ENCODE peak calls at places on chromosome 17, in ten cellular contexts. W is mucosa of descending colon, Q is WERI-Rb-1, F is psoas muscle, L is mesothelial cell of epicardium, K is heart left ventricle, G is osteocyte, A is A549, C is GM23338, H is nephron progenitor cell. I is an unnamed sample.
A peak's percentile ranks its signal among the peaks of the same experiment; 100 is the strongest.

GRCh38 chr17:69757794-69758430 is 317.1 kb upstream of the KCNJ16 start:
- DNase-seq in W (no peak), Q (no peak), F (no peak), L (no peak), K (no peak), G (no peak), A (no peak), C (no peak), H (no peak), I (peak; percentile 48)

GRCh38 chr17:31917065-31917529 is 15.6 kb upstream of the UTP6 start:
- DNase-seq in W (no peak), Q (no peak), F (no peak), L (no peak), K (no peak), G (peak; percentile 81), A (no peak), C (peak; percentile 54), H (no peak), I (no peak)

GRCh38 chr17:20009302-20010098 is at the start of gene SPECC1:
- DNase-seq in W (peak; percentile 81), Q (peak; percentile 87), F (peak; percentile 89), L (peak; percentile 74), K (peak; percentile 93), G (peak; percentile 95), A (peak; percentile 48), C (peak; percentile 55), H (peak; percentile 93), I (peak; percentile 68)

GRCh38 chr17:1059131-1059795 is 62.3 kb downstream of the TIMM22 start:
- DNase-seq in W (no peak), Q (no peak), F (peak; percentile 40), L (no peak), K (peak; percentile 23), G (no peak), A (no peak), C (no peak), H (no peak), I (peak; percentile 39)

GRCh38 chr17:353213-353837 is 718 bp upstream of the RPH3AL start:
- DNase-seq in W (peak; percentile 38), Q (no peak), F (no peak), L (no peak), K (no peak), G (no peak), A (peak; percentile 32), C (no peak), H (no peak), I (no peak)

GRCh38 chr17:5877948-5878347 is 192.2 kb upstream of the WSCD1 start:
- DNase-seq in W (no peak), Q (no peak), F (peak; percentile 82), L (no peak), K (no peak), G (no peak), A (no peak), C (no peak), H (no peak), I (no peak)

GRCh38 chr17:78294776-78295175 is 63.3 kb downstream of the TMEM235 start:
- DNase-seq in W (no peak), Q (no peak), F (no peak), L (no peak), K (no peak), G (no peak), A (no peak), C (no peak), H (no peak), I (no peak)

GRCh38 chr17:49063652-49064051 is 66.5 kb downstream of the IGF2BP1 start:
- DNase-seq in W (peak; percentile 44), Q (no peak), F (no peak), L (no peak), K (no peak), G (no peak), A (no peak), C (no peak), H (no peak), I (no peak)

GRCh38 chr17:29131814-29132682 is 48.1 kb downstream of the MYO18A start:
- DNase-seq in W (no peak), Q (no peak), F (no peak), L (no peak), K (no peak), G (no peak), A (no peak), C (no peak), H (no peak), I (no peak)

GRCh38 chr17:77802333-77802615 is 156.2 kb upstream of the TNRC6C start:
- DNase-seq in W (no peak), Q (no peak), F (no peak), L (no peak), K (no peak), G (no peak), A (no peak), C (no peak), H (no peak), I (peak; percentile 4)

GRCh38 chr17:79803997-79804855 is 7.3 kb upstream of the CBX8 start:
- DNase-seq in W (no peak), Q (no peak), F (no peak), L (no peak), K (no peak), G (peak; percentile 84), A (no peak), C (peak; percentile 86), H (peak; percentile 63), I (peak; percentile 71)

GRCh38 chr17:15651583-15652110 is 32.1 kb upstream of the FBXW10B start:
- DNase-seq in W (peak; percentile 97), Q (peak; percentile 25), F (peak; percentile 98), L (peak; percentile 70), K (peak; percentile 96), G (peak; percentile 94), A (peak; percentile 96), C (peak; percentile 67), H (peak; percentile 35), I (peak; percentile 96)

GRCh38 chr17:77847211-77848085 is 111.1 kb upstream of the TNRC6C start:
- DNase-seq in W (no peak), Q (no peak), F (peak; percentile 49), L (no peak), K (no peak), G (no peak), A (no peak), C (no peak), H (no peak), I (no peak)

GRCh38 chr17:7820231-7820630 is 13.8 kb upstream of the KDM6B start:
- DNase-seq in W (no peak), Q (no peak), F (no peak), L (no peak), K (no peak), G (no peak), A (no peak), C (no peak), H (no peak), I (no peak)

GRCh38 chr17:14346801-14347200 is 45.9 kb downstream of the HS3ST3B1 start:
- DNase-seq in W (no peak), Q (no peak), F (no peak), L (no peak), K (no peak), G (no peak), A (no peak), C (no peak), H (no peak), I (no peak)

GRCh38 chr17:79623786-79624657 is 13.2 kb upstream of the RBFOX3 start:
- DNase-seq in W (no peak), Q (peak; percentile 6), F (peak; percentile 21), L (peak; percentile 10), K (peak; percentile 56), G (peak; percentile 65), A (no peak), C (no peak), H (no peak), I (peak; percentile 21)

GRCh38 chr17:56976941-56977570 is 875 bp upstream of the SCPEP1 start:
- DNase-seq in W (no peak), Q (no peak), F (no peak), L (no peak), K (no peak), G (peak; percentile 60), A (no peak), C (no peak), H (no peak), I (no peak)

GRCh38 chr17:42798383-42799380 is at the start of the genes CNTD1 and COA3:
- DNase-seq in W (peak; percentile 91), Q (peak; percentile 97), F (peak; percentile 94), L (peak; percentile 58), K (peak; percentile 93), G (peak; percentile 94), A (peak; percentile 96), C (peak; percentile 96), H (peak; percentile 89), I (peak; percentile 71)
- TF ChIP-seq CTCF in W (no peak), Q (no peak), F (no peak), L (no peak), K (no peak), G (no peak), A (no peak), C (no peak), H (no peak), I (no peak)

GRCh38 chr17:74748529-74749261 is at the start of gene NHERF1:
- DNase-seq in W (peak; percentile 95), Q (peak; percentile 96), F (peak; percentile 96), L (peak; percentile 88), K (peak; percentile 97), G (peak; percentile 99), A (peak; percentile 59), C (peak; percentile 95), H (peak; percentile 98), I (no peak)
- TF ChIP-seq CTCF in W (no peak), Q (peak; percentile 74), F (no peak), L (peak; percentile 26), K (no peak), G (peak; percentile 14), A (no peak), C (no peak), H (peak; percentile 8), I (no peak)

GRCh38 chr17:37671028-37671812 is 28.0 kb upstream of the DDX52 start:
- DNase-seq in W (peak; percentile 64), Q (no peak), F (no peak), L (no peak), K (no peak), G (no peak), A (no peak), C (no peak), H (no peak), I (no peak)
- TF ChIP-seq CTCF in W (no peak), Q (no peak), F (no peak), L (no peak), K (no peak), G (no peak), A (no peak), C (no peak), H (no peak), I (no peak)

GRCh38 chr17:3732171-3732570 is 8.5 kb downstream of the HASPIN start:
- DNase-seq in W (peak; percentile 25), Q (peak; percentile 22), F (no peak), L (no peak), K (no peak), G (no peak), A (no peak), C (no peak), H (no peak), I (no peak)
- TF ChIP-seq CTCF in W (no peak), Q (peak; percentile 28), F (no peak), L (no peak), K (no peak), G (no peak), A (no peak), C (no peak), H (no peak), I (no peak)

DNA sequence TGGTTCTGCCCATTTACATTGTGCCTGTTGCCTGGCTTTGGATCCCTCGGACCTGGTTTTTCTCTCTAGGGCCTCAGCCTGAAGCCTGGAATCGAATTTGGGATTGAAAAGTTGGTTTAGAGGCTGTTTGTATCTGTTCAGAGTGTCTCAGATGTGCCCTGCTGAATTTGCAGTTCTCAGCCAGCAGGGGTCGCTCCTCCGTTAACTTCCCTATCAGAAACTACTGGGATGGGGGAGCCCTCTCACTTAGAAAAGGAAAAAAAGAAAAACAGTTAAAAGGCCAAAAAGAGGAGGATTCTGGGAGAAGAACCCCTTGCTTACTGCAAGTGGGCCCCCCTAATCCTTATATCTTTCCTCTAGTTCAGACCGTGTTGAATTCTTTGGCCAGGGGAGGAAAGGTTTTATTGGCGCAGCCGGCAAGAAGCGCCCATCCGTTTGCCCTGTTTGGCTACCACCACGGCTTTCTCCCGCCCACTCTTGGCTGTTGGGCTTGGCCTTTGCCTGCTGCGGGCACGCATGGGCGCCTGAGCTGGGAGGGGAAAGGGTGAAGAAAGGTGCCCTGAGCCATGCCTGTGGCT is 8.7 kb downstream of the FZD2 start:
- DNase-seq in W (no peak), Q (no peak), F (no peak), L (no peak), K (no peak), G (no peak), A (no peak), C (peak; percentile 48), H (no peak), I (no peak)
- TF ChIP-seq CTCF in W (no peak), Q (peak; percentile 40), F (peak; percentile 7), L (peak; percentile 38), K (no peak), G (peak; percentile 67), A (peak; percentile 43), C (peak; percentile 75), H (peak; percentile 37), I (peak; percentile 39)